ENCODE peak calls at places on chromosomes 12 and 14, in six cellular contexts. H, O, F, G, D and L are unnamed samples.

GRCh38 chr12:132015686-132016430 is 66.1 kb downstream of the EP400 start:
- DNase-seq in H (no peak), O (no peak), F (no peak), G (no peak), D (no peak), L (no peak)

GRCh38 chr12:47781479-47782371 is 8.7 kb downstream of the SLC48A1 start:
- DNase-seq in H (no peak), O (no peak), F (no peak), G (no peak), D (no peak), L (no peak)

GRCh38 chr12:124837958-124838803 is 25.5 kb downstream of the SCARB1 start:
- DNase-seq in H (no peak), O (peak; percentile 95), F (peak; percentile 87), G (peak; percentile 88), D (peak; percentile 97), L (peak; percentile 94)

GRCh38 chr14:75042040-75042439 is 9.2 kb downstream of the MLH3 start:
- DNase-seq in H (no peak), O (no peak), F (no peak), G (no peak), D (no peak), L (no peak)

GRCh38 chr12:64679487-64679983 is 69.2 kb downstream of the RASSF3 start:
- DNase-seq in H (peak; percentile 57), O (no peak), F (peak; percentile 93), G (peak; percentile 79), D (peak; percentile 85), L (no peak)

GRCh38 chr14:91509083-91509877 is 830 bp downstream of the PPP4R3A start:
- DNase-seq in H (peak; percentile 48), O (peak; percentile 83), F (peak; percentile 74), G (peak; percentile 40), D (peak; percentile 60), L (no peak)

GRCh38 chr12:85825751-85826150 is 10.5 kb downstream of the RASSF9 start:
- DNase-seq in H (no peak), O (no peak), F (no peak), G (no peak), D (no peak), L (no peak)

GRCh38 chr12:107027304-107028053 is 40.5 kb upstream of the MTERF2 start:
- DNase-seq in H (no peak), O (no peak), F (no peak), G (peak; percentile 56), D (peak; percentile 22), L (peak; percentile 84)

GRCh38 chr12:93098077-93098476 is 169.0 kb upstream of the EEA1 start:
- DNase-seq in H (peak; percentile 51), O (peak; percentile 54), F (peak; percentile 80), G (no peak), D (peak; percentile 53), L (no peak)

GRCh38 chr14:69716483-69717187 is 50.3 kb upstream of the SRSF5 start:
- DNase-seq in H (no peak), O (no peak), F (no peak), G (peak; percentile 71), D (no peak), L (peak; percentile 93)

GRCh38 chr14:87097021-87097420 is 896.0 kb downstream of the GALC start:
- DNase-seq in H (no peak), O (no peak), F (no peak), G (no peak), D (no peak), L (no peak)

GRCh38 chr12:15278816-15279658 is 43.3 kb upstream of the PTPRO start:
- DNase-seq in H (peak; percentile 91), O (peak; percentile 54), F (peak; percentile 94), G (no peak), D (peak; percentile 36), L (peak; percentile 78)

GRCh38 chr12:124562018-124562795 is 5.2 kb downstream of the NCOR2 start:
- DNase-seq in H (no peak), O (no peak), F (no peak), G (no peak), D (no peak), L (no peak)

GRCh38 chr12:131129839-131130238 is 176.1 kb downstream of the ADGRD1 start:
- DNase-seq in H (no peak), O (peak; percentile 23), F (no peak), G (peak; percentile 74), D (no peak), L (no peak)

GRCh38 chr12:46209914-46210834 is 58.7 kb downstream of the SLC38A1 start:
- DNase-seq in H (peak; percentile 81), O (peak; percentile 64), F (peak; percentile 44), G (no peak), D (no peak), L (no peak)

GRCh38 chr12:62703011-62703380 is 232.0 kb downstream of the PPM1H start:
- DNase-seq in H (no peak), O (no peak), F (no peak), G (peak; percentile 86), D (no peak), L (no peak)

GRCh38 chr12:124030510-124030909 is 57.5 kb downstream of the ZNF664 start:
- DNase-seq in H (no peak), O (no peak), F (no peak), G (peak; percentile 31), D (peak; percentile 33), L (no peak)

GRCh38 chr12:550473-551260 is 90.9 kb downstream of the B4GALNT3 start:
- DNase-seq in H (no peak), O (peak; percentile 80), F (peak; percentile 74), G (no peak), D (no peak), L (no peak)

GRCh38 chr12:556498-556897 is 96.8 kb downstream of the B4GALNT3 start:
- DNase-seq in H (peak; percentile 33), O (no peak), F (no peak), G (no peak), D (no peak), L (no peak)

GRCh38 chr12:554001-554285 is 94.2 kb downstream of the B4GALNT3 start:
- DNase-seq in H (no peak), O (no peak), F (no peak), G (no peak), D (no peak), L (no peak)

GRCh38 chr12:552466-552865 is 92.7 kb downstream of the B4GALNT3 start:
- DNase-seq in H (no peak), O (no peak), F (peak; percentile 70), G (no peak), D (no peak), L (no peak)

GRCh38 chr12:553216-554000 is 93.7 kb downstream of the B4GALNT3 start:
- DNase-seq in H (no peak), O (no peak), F (no peak), G (no peak), D (no peak), L (no peak)
- H3K4me3 ChIP-seq in H (no peak overlapping the region), O (no peak overlapping the region), F (no peak overlapping the region), G (no peak overlapping the region), D (no peak overlapping the region), L (no peak overlapping the region)

DNA sequence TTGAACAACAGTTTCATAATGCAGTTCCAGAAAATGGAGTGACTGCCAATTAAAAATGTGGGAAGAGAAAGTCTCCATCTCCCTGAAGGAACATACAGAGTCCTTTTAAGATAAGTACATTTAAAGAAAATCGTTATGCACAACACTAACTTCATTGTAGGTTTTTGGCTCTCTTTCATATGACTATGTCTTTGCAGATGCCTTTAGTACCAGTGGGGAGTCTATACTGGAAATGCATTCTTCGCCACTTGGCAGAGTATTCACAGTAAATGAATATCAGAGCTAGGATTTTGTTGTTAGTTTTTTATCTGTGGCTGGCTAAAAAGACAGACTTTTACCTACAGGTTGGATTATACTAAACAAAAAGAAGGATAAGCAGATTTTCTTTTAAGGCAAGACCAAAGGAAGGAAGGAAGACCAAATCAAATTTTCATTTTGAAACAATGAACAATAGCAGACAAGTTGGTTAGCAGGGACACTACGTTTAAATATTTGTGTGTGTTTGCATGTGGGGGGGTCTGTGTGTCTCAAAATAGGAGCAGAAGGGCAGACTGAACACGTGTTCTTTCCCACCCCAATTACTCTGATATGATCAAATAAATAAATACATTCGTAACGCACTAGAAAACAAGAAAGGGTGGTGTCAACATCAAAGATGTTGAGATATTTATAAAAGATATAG is 124.5 kb downstream of the BTG1 start:
- DNase-seq in H (no peak), O (no peak), F (no peak), G (peak; percentile 14), D (no peak), L (no peak)
- H3K4me3 ChIP-seq in H (no peak overlapping the region), O (no peak overlapping the region), F (no peak overlapping the region), G (no peak overlapping the region), D (no peak overlapping the region), L (no peak overlapping the region)

GRCh38 chr14:64707661-64708060 is 3.4 kb downstream of the PLEKHG3 start:
- DNase-seq in H (no peak), O (peak; percentile 63), F (no peak), G (peak; percentile 52), D (no peak), L (peak; percentile 31)
- H3K4me3 ChIP-seq in H (no peak overlapping the region), O (no peak overlapping the region), F (no peak overlapping the region), G (no peak overlapping the region), D (no peak overlapping the region), L (no peak overlapping the region)

GRCh38 chr12:6463211-6463610 is 7.3 kb downstream of the VAMP1 start:
- DNase-seq in H (no peak), O (no peak), F (no peak), G (no peak), D (no peak), L (no peak)
- H3K4me3 ChIP-seq in H (no peak overlapping the region), O (no peak overlapping the region), F (no peak overlapping the region), G (no peak overlapping the region), D (no peak overlapping the region), L (no peak overlapping the region)

DNA sequence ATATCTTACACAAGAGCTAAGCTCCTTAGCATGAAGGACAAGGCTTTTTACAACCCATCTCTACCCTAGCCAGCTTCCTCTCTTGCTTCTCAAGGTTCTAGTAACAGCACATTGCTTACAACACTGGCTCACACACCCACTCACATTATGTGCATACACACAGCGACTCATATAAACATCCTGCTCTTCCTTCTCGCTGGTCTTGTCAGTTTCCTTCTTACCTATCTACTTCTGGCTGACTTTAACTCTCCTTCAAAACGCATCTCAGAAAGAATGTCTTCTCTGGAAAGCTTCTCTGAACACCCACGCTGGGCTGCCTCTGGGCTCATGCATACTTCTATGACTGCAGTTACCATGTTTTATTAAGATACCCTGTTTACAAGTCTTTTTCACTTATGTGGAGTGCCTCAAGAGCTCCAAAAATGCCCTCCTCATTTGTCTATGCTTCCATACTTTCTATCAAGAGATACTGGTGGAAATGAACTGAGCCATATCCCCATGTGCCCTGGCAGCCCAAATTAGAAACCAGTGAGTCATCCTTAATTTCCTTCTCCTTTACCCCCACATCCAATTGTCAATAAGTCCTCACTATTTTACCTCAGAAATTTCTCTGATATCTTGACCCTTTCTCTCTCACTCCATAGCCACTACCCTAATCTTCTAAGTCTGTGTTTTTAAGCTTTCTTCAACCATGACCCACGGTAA is 126.9 kb upstream of the KRAS start:
- DNase-seq in H (no peak), O (no peak), F (no peak), G (peak; percentile 14), D (no peak), L (peak; percentile 24)
- H3K4me3 ChIP-seq in H (no peak overlapping the region), O (no peak overlapping the region), F (no peak overlapping the region), G (no peak overlapping the region), D (no peak overlapping the region), L (no peak overlapping the region)

GRCh38 chr12:81588609-81589008 is 170.5 kb downstream of the PPFIA2 start:
- DNase-seq in H (no peak), O (no peak), F (no peak), G (no peak), D (no peak), L (no peak)

GRCh38 chr12:81591256-81591655 is 167.9 kb downstream of the PPFIA2 start:
- DNase-seq in H (no peak), O (no peak), F (no peak), G (no peak), D (no peak), L (no peak)

GRCh38 chr12:81585787-81586186 is 173.4 kb downstream of the PPFIA2 start:
- DNase-seq in H (no peak), O (no peak), F (no peak), G (no peak), D (no peak), L (no peak)
- H3K4me3 ChIP-seq in H (no peak overlapping the region), O (no peak overlapping the region), F (no peak overlapping the region), G (no peak overlapping the region), D (no peak overlapping the region), L (no peak overlapping the region)

GRCh38 chr12:3150820-3151590 is 73.8 kb downstream of the TSPAN9 start:
- DNase-seq in H (no peak), O (no peak), F (no peak), G (peak; percentile 85), D (no peak), L (no peak)
- H3K4me3 ChIP-seq in H (no peak overlapping the region), O (no peak overlapping the region), F (no peak overlapping the region), G (no peak overlapping the region), D (no peak overlapping the region), L (no peak overlapping the region)